ENCODE peak calls at places on chromosomes 1 and 21, in nine cellular contexts. T, B, N, J, O, U, W, D and G are unnamed samples.

GRCh38 chr21:18222346-18222745 is 22.3 kb upstream of the CHODL start:
- DNase-seq in U (no peak), J (no peak), T (no peak), B (no peak), W (no peak), O (no peak), D (no peak), N (no peak), G (no peak)

GRCh38 chr1:46667782-46668760 is at the start of gene ATPAF1:
- DNase-seq in O (peak), J (peak), D (peak), N (peak), W (peak), T (peak), U (peak), B (peak), G (peak)

GRCh38 chr1:65026235-65026634 is 59.9 kb upstream of the JAK1 start:
- DNase-seq in D (no peak), W (no peak), O (no peak), U (no peak), N (no peak), B (no peak), J (no peak), T (no peak), G (no peak)

GRCh38 chr1:11054666-11055065 is 5.2 kb downstream of the SRM start:
- DNase-seq in J (no peak), O (no peak), W (no peak), T (no peak), B (no peak), N (no peak), U (no peak), D (no peak), G (no peak)

GRCh38 chr1:206828765-206829164 is 36.7 kb upstream of the IL20 start:
- DNase-seq in W (no peak), D (no peak), U (no peak), O (peak), B (no peak), J (no peak), T (no peak), N (no peak), G (no peak)

GRCh38 chr1:111512132-111512874 is 8.9 kb upstream of the ADORA3 start:
- DNase-seq in J (no peak), B (no peak), T (no peak), O (no peak), N (no peak), D (no peak), U (peak), W (no peak), G (no peak)

GRCh38 chr1:18926315-18927081 is 24.1 kb upstream of the ALDH4A1 start:
- DNase-seq in W (no peak), B (peak), N (peak), J (peak), D (peak), T (peak), U (peak), O (peak), G (no peak)

GRCh38 chr1:23216771-23217420 is 406 bp downstream of the HTR1D start:
- DNase-seq in O (no peak), N (no peak), J (peak), U (peak), D (peak), T (peak), W (peak), B (no peak), G (no peak)

GRCh38 chr1:202349263-202349928 is 897 bp downstream of the PPP1R12B start:
- DNase-seq in U (peak), J (no peak), D (no peak), O (peak), B (peak), W (no peak), T (peak), N (no peak), G (no peak)

GRCh38 chr1:29251164-29252130 is 15.1 kb downstream of the PTPRU start:
- DNase-seq in U (no peak), N (no peak), O (no peak), B (no peak), J (no peak), D (no peak), T (no peak), W (no peak), G (no peak)

GRCh38 chr1:148317288-148317985 is 165.4 kb upstream of the NBPF11 start:
- DNase-seq in N (no peak), J (no peak), W (no peak), U (peak), B (no peak), O (no peak), D (no peak), T (no peak), G (no peak)

GRCh38 chr1:94608852-94609570 is 67.5 kb upstream of the F3 start:
- DNase-seq in B (no peak), D (no peak), J (no peak), T (peak), U (no peak), W (no peak), O (no peak), N (no peak), G (no peak)

GRCh38 chr1:58722414-58722813 is 22.6 kb upstream of the MYSM1 start:
- DNase-seq in W (no peak), J (no peak), N (peak), D (no peak), B (no peak), U (no peak), O (no peak), T (no peak), G (no peak)

GRCh38 chr1:201427923-201428322 is 6.4 kb upstream of the TNNI1 start:
- DNase-seq in D (no peak), B (no peak), T (no peak), J (no peak), U (no peak), N (no peak), O (no peak), W (no peak), G (no peak)

GRCh38 chr1:20681999-20682398 is 20.8 kb upstream of the DDOST start:
- DNase-seq in T (no peak), N (no peak), D (no peak), B (no peak), O (no peak), W (no peak), U (no peak), J (no peak), G (no peak)

GRCh38 chr1:56566040-56566774 is 13.2 kb downstream of the PLPP3 start:
- DNase-seq in O (no peak), T (no peak), B (no peak), N (no peak), W (no peak), J (no peak), U (no peak), D (no peak), G (no peak)

GRCh38 chr1:230760360-230760827 is 13.2 kb downstream of the CAPN9 start:
- DNase-seq in B (no peak), W (no peak), O (no peak), U (no peak), J (no peak), D (no peak), N (no peak), T (no peak), G (no peak)

GRCh38 chr21:25967566-25968438 is 202.8 kb downstream of the APP start:
- DNase-seq in T (no peak), W (no peak), N (peak), B (no peak), D (no peak), J (no peak), O (peak), U (no peak), G (no peak)